ENCODE peak calls at places on chromosomes 12 and 14, in six cellular contexts. S, U, I, T, Q and O are unnamed samples.

GRCh38 chr14:54564799-54565235 is 2.1 kb upstream of the SAMD4A start:
- DNase-seq in S (no peak), U (no peak), I (no peak), T (peak; percentile 59), Q (peak; percentile 11), O (peak; percentile 74)

GRCh38 chr14:47675489-47676300 is at the start of gene MDGA2:
- DNase-seq in S (no peak), U (peak; percentile 63), I (no peak), T (peak; percentile 81), Q (peak; percentile 70), O (no peak)

GRCh38 chr12:68746572-68747180 is 700 bp downstream of the SLC35E3 start:
- DNase-seq in S (peak; percentile 100), U (peak; percentile 41), I (peak; percentile 24), T (peak; percentile 84), Q (peak; percentile 39), O (peak; percentile 61)

GRCh38 chr12:47863467-47863866 is 41.3 kb downstream of the VDR start:
- DNase-seq in S (no peak), U (no peak), I (no peak), T (no peak), Q (no peak), O (peak; percentile 84)

GRCh38 chr12:34291426-34291901 is 269.2 kb downstream of the ALG10 start:
- DNase-seq in S (no peak), U (no peak), I (no peak), T (no peak), Q (peak; percentile 1), O (no peak)

GRCh38 chr14:77459072-77459723 is 1.3 kb downstream of the AHSA1 start:
- DNase-seq in S (no peak), U (peak; percentile 57), I (no peak), T (peak; percentile 90), Q (peak; percentile 81), O (peak; percentile 61)

GRCh38 chr12:74539765-74540526 is 2.3 kb downstream of the ATXN7L3B start:
- DNase-seq in S (no peak), U (peak; percentile 6), I (no peak), T (no peak), Q (no peak), O (no peak)

GRCh38 chr14:75769047-75769685 is 108.1 kb downstream of the TTLL5 start:
- DNase-seq in S (no peak), U (no peak), I (no peak), T (no peak), Q (no peak), O (no peak)

GRCh38 chr14:20606190-20606901 is 15.2 kb upstream of the RNASE12 start:
- DNase-seq in S (no peak), U (peak; percentile 55), I (no peak), T (peak; percentile 59), Q (peak; percentile 48), O (no peak)

GRCh38 chr12:2794261-2794735 is 472 bp upstream of the FKBP4 start:
- DNase-seq in S (no peak), U (no peak), I (peak; percentile 59), T (no peak), Q (no peak), O (no peak)

GRCh38 chr12:26872623-26873022 is 39.6 kb upstream of the ITPR2 start:
- DNase-seq in S (no peak), U (no peak), I (no peak), T (no peak), Q (no peak), O (no peak)

GRCh38 chr12:29581641-29582040 is 84.2 kb upstream of the OVCH1 start:
- DNase-seq in S (no peak), U (no peak), I (no peak), T (no peak), Q (no peak), O (no peak)

GRCh38 chr12:116647802-116648201 is 88.6 kb downstream of the MAP1LC3B2 start:
- DNase-seq in S (no peak), U (no peak), I (no peak), T (no peak), Q (no peak), O (no peak)

GRCh38 chr12:114982760-114983159 is 298.8 kb upstream of the TBX3 start:
- DNase-seq in S (no peak), U (peak; percentile 30), I (no peak), T (no peak), Q (no peak), O (no peak)

GRCh38 chr12:131711551-131712205 is 788 bp downstream of the SFSWAP start:
- DNase-seq in S (no peak), U (no peak), I (no peak), T (no peak), Q (no peak), O (no peak)

GRCh38 chr12:112179341-112179740 is 54.0 kb downstream of the TRAFD1 start:
- DNase-seq in S (no peak), U (no peak), I (no peak), T (no peak), Q (no peak), O (no peak)

GRCh38 chr12:50231346-50231745 is 52.0 kb downstream of the LIMA1 start:
- DNase-seq in S (no peak), U (no peak), I (no peak), T (no peak), Q (no peak), O (no peak)

GRCh38 chr12:96431067-96431466 is 30.8 kb upstream of the CDK17 start:
- DNase-seq in S (no peak), U (no peak), I (no peak), T (peak; percentile 24), Q (no peak), O (no peak)